ENCODE peak calls at places on chromosomes 7 and 10, in five cellular contexts. G is H9, K is H1, C is neuronal stem cell, Z is mesenchymal stem cell. U is an unnamed sample.
A peak's percentile ranks its signal among the peaks of the same experiment; 100 is the strongest.

GRCh38 chr10:21518629-21519321 is 6.7 kb downstream of the SKIDA1 start:
- DNase-seq in Z (peak; percentile 73), C (no peak), G (no peak), K (no peak), U (peak; percentile 56)

GRCh38 chr7:146772581-146772980 is 656.0 kb downstream of the CNTNAP2 start:
- DNase-seq in G (peak; percentile 80), K (peak; percentile 79), C (peak; percentile 11), Z (no peak), U (no peak)

GRCh38 chr10:12644380-12645144 is 295.2 kb downstream of the CAMK1D start:
- DNase-seq in C (no peak), K (no peak), Z (no peak), G (no peak), U (no peak)

GRCh38 chr7:101087334-101088068 is 2.2 kb downstream of the TRIM56 start:
- DNase-seq in Z (no peak), G (no peak), C (no peak), K (no peak), U (no peak)

GRCh38 chr10:73908853-73909611 is 1.9 kb upstream of the PLAU start:
- DNase-seq in Z (peak; percentile 100), G (no peak), C (no peak), K (no peak), U (peak; percentile 100)

GRCh38 chr7:95688931-95689453 is 83.4 kb upstream of the DYNC1I1 start:
- DNase-seq in Z (no peak), C (no peak), K (no peak), G (no peak), U (peak; percentile 1)

GRCh38 chr7:24378871-24379608 is 95.0 kb downstream of the NPY start:
- DNase-seq in Z (peak; percentile 62), K (no peak), G (no peak), C (no peak), U (peak; percentile 50)

GRCh38 chr7:121085922-121086321 is 97.4 kb downstream of the CPED1 start:
- DNase-seq in Z (peak; percentile 48), C (no peak), G (no peak), K (no peak), U (peak; percentile 46)

GRCh38 chr7:92904292-92905131 is 68.1 kb upstream of the CDK6 start:
- DNase-seq in Z (peak; percentile 90), G (no peak), C (no peak), K (no peak), U (peak; percentile 97)
- H2BK15ac ChIP-seq in Z (no peak overlapping the region), G (no peak overlapping the region), C (no peak overlapping the region), K (peak overlapping the region; percentile 75), U (peak overlapping the region; percentile 99)

GRCh38 chr7:2732388-2732787 is 44.4 kb downstream of the AMZ1 start:
- DNase-seq in G (peak; percentile 10), Z (no peak), C (no peak), K (peak; percentile 16), U (no peak)
- H4K91ac ChIP-seq in G (no peak overlapping the region), Z (no peak overlapping the region), C (no peak overlapping the region), K (no peak overlapping the region), U (no peak overlapping the region)

DNA sequence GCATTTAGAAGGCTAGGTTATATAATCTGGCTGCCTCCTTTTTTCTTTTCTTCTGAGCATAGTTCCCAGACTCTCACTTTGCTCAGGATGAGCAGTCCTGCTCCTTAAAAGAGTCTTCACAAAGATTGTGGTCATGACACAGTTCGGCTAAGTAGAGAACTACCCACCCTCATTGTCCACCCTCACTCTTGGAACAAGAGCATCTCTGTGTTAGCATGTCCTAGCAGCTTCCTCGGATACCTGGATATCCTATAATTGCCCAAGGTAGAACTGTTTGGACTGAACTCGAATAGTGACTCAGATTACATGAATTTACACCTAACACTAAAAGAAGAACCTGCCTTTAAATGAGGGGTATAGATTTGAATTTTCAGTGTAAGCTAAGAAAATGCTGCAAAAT is 572.0 kb downstream of the SUGCT start:
- DNase-seq in K (no peak), Z (no peak), C (no peak), G (no peak), U (no peak)
- H3K23ac ChIP-seq in K (no peak overlapping the region), Z (no peak overlapping the region), C (no peak overlapping the region), G (no peak overlapping the region), U (no peak overlapping the region)

GRCh38 chr10:59713196-59713821 is 3.7 kb upstream of the SLC16A9 start:
- DNase-seq in G (no peak), C (no peak), Z (no peak), K (no peak), U (no peak)

GRCh38 chr10:59708816-59709471 is 706 bp downstream of the SLC16A9 start:
- DNase-seq in C (peak; percentile 21), Z (peak; percentile 6), G (peak; percentile 53), K (peak; percentile 71), U (no peak)

GRCh38 chr10:59711871-59712491 is 2.3 kb upstream of the SLC16A9 start:
- DNase-seq in G (no peak), Z (no peak), K (no peak), C (no peak), U (no peak)

GRCh38 chr10:59706851-59707797 is 2.5 kb downstream of the SLC16A9 start:
- DNase-seq in G (no peak), Z (no peak), C (no peak), K (no peak), U (no peak)

DNA sequence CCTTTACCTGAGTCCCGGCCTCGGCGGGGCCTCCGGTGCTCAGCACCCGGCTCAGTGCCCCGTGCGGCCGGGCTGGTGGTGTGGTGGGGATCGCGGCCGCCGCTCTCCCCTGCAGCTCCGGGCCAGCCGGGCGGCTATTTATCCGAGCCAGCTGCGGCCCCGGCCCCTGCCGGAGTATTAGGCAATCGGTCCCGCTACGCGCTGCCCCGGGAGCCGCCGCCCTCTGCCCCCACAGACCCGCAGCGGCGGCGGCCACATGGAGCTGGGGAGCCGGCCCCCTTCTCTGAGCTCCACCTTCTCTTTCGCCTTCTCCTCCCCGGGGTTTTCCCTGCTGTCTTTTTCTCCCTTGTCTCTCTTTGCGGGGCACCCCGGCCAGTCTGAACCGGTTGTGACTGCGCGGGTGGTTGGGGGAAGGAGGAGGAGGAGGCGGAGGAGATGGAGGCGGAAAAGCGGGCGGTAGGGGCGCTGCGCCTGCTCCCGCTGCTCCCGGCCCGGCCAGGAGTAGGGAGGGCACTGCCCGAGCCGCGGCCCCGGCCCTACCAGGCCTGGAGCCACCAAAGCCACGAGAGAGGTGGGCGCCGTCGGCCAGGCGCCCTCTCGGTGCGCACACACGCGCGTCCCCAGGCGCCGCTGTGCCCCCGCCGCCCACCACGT is at the start of gene SLC16A9:
- DNase-seq in C (peak; percentile 78), Z (peak; percentile 58), K (peak; percentile 83), G (peak; percentile 71), U (peak; percentile 11)
- H2BK15ac ChIP-seq in C (peak within 1 kb of the TSS; percentile 88), Z (peak within 1 kb of the TSS; percentile 78), K (no peak within 1 kb of the TSS), G (no peak within 1 kb of the TSS), U (no peak within 1 kb of the TSS)